ENCODE peak calls at places on chromosomes 1 and 21, in six cellular contexts. E, V, H, J, I and K are unnamed samples.
A peak's percentile ranks its signal among the peaks of the same experiment; 100 is the strongest.

GRCh38 chr1:10866314-10867091 is 70.1 kb upstream of the CASZ1 start:
- DNase-seq in E (peak; percentile 7), J (no peak), H (peak; percentile 68), V (no peak), I (no peak), K (peak; percentile 3)

GRCh38 chr1:185244015-185244747 is 72.9 kb downstream of the IVNS1ABP start:
- DNase-seq in J (no peak), E (no peak), I (no peak), H (no peak), V (no peak), K (no peak)

GRCh38 chr1:23558140-23558871 is 995 bp downstream of the ID3 start:
- DNase-seq in V (no peak), I (peak; percentile 42), H (no peak), J (peak; percentile 81), E (no peak), K (peak; percentile 70)

GRCh38 chr1:226083303-226084101 is 21.0 kb downstream of the H3-3A start:
- DNase-seq in H (peak; percentile 95), J (peak; percentile 91), V (peak; percentile 53), E (peak; percentile 80), I (peak; percentile 23), K (peak; percentile 92)

GRCh38 chr1:242017580-242018233 is 18.8 kb upstream of the MAP1LC3C start:
- DNase-seq in I (no peak), V (peak; percentile 24), J (no peak), H (peak; percentile 56), E (peak; percentile 54), K (peak; percentile 53)

GRCh38 chr1:206843626-206844025 is 21.8 kb upstream of the IL20 start:
- DNase-seq in J (no peak), V (no peak), H (no peak), I (no peak), E (no peak), K (no peak)

GRCh38 chr1:17765444-17766411 is 10.6 kb downstream of the ACTL8 start:
- DNase-seq in H (no peak), I (no peak), E (no peak), J (peak; percentile 71), V (no peak), K (no peak)

GRCh38 chr1:153260980-153261792 is 1.7 kb downstream of the LORICRIN start:
- DNase-seq in E (no peak), H (peak; percentile 75), J (peak; percentile 34), V (no peak), I (no peak), K (no peak)

GRCh38 chr21:41611966-41612606 is 104.1 kb upstream of the TMPRSS2 start:
- DNase-seq in H (no peak), V (no peak), I (no peak), J (no peak), E (no peak), K (peak; percentile 77)

GRCh38 chr1:163877016-163877415 is 555.3 kb downstream of the NUF2 start:
- DNase-seq in I (no peak), H (no peak), E (no peak), V (no peak), J (no peak), K (no peak)

GRCh38 chr1:36658838-36659237 is 176.1 kb upstream of the CSF3R start:
- DNase-seq in H (no peak), E (no peak), V (no peak), J (no peak), I (no peak), K (no peak)

GRCh38 chr1:162612606-162613400 is 19.5 kb upstream of the DDR2 start:
- DNase-seq in I (no peak), H (peak; percentile 76), E (no peak), J (no peak), V (peak; percentile 42), K (no peak)

GRCh38 chr1:234924450-234925355 is 203.9 kb downstream of the TOMM20 start:
- DNase-seq in E (no peak), I (no peak), V (no peak), J (no peak), H (no peak), K (peak; percentile 67)

GRCh38 chr1:235023197-235024044 is 105.2 kb downstream of the TOMM20 start:
- DNase-seq in H (no peak), I (no peak), J (no peak), V (no peak), E (no peak), K (no peak)

GRCh38 chr1:44964396-44964795 is 22.0 kb downstream of the EIF2B3 start:
- DNase-seq in V (no peak), I (no peak), H (no peak), E (no peak), J (no peak), K (no peak)

GRCh38 chr1:56183151-56183550 is 396.2 kb downstream of the PLPP3 start:
- DNase-seq in E (no peak), J (no peak), I (no peak), H (no peak), V (no peak), K (no peak)

GRCh38 chr1:8443558-8444194 is 125.8 kb downstream of the SLC45A1 start:
- DNase-seq in I (no peak), E (no peak), J (no peak), V (no peak), H (no peak), K (no peak)

GRCh38 chr1:65174585-65174984 is 26.6 kb downstream of the AK4 start:
- DNase-seq in I (peak; percentile 95), V (peak; percentile 38), H (no peak), E (peak; percentile 40), J (peak; percentile 67), K (no peak)

GRCh38 chr1:91548382-91549040 is 47.9 kb downstream of the CDC7 start:
- DNase-seq in V (peak; percentile 69), E (no peak), I (no peak), H (no peak), J (no peak), K (peak; percentile 58)

GRCh38 chr1:1232224-1232800 is at the start of gene B3GALT6:
- DNase-seq in E (no peak), V (no peak), H (no peak), J (no peak), I (no peak), K (no peak)

GRCh38 chr1:18109058-18109755 is 1.6 kb downstream of the IGSF21 start:
- DNase-seq in H (peak; percentile 37), V (no peak), E (no peak), I (no peak), J (no peak), K (no peak)

GRCh38 chr1:208857471-208857870 is 613.3 kb upstream of the PLXNA2 start:
- DNase-seq in E (no peak), H (no peak), J (no peak), I (no peak), V (no peak), K (no peak)

GRCh38 chr1:72284084-72284397 is 1.7 kb upstream of the NEGR1 start:
- DNase-seq in H (no peak), E (no peak), J (no peak), V (no peak), I (no peak), K (no peak)

GRCh38 chr1:156368889-156369684 is at the start of gene RHBG:
- DNase-seq in E (no peak), J (peak; percentile 37), V (no peak), H (peak; percentile 59), I (no peak), K (no peak)

GRCh38 chr21:30240661-30241060 is 24.8 kb upstream of the CLDN8 start:
- DNase-seq in J (no peak), I (no peak), E (no peak), H (no peak), V (no peak), K (no peak)

GRCh38 chr1:37945743-37946702 is 830 bp downstream of the INPP5B start:
- DNase-seq in H (peak; percentile 25), I (peak; percentile 60), J (peak; percentile 84), V (no peak), E (no peak), K (no peak)